ENCODE peak calls at places on chromosome 9, in nine cellular contexts. W is tibial nerve, Y is SJSA1, U is gastrocnemius medialis, R is left ventricle myocardium inferior, Q is uterus, Z is ascending aorta, C is heart right ventricle, B is AG04450. G is an unnamed sample.
A peak's percentile ranks its signal among the peaks of the same experiment; 100 is the strongest.

GRCh38 chr9:116391306-116391900 is 237.8 kb downstream of the PAPPA start:
- DNase-seq in W (no peak), R (no peak), Z (no peak), Q (no peak), U (no peak), C (no peak), Y (peak; percentile 96), B (peak; percentile 20), G (no peak)

GRCh38 chr9:70510157-70510770 is 95.8 kb upstream of the KLF9 start:
- DNase-seq in W (no peak), Z (no peak), U (no peak), C (peak; percentile 51), B (no peak), Y (no peak), Q (no peak), R (peak; percentile 30), G (peak; percentile 47)

GRCh38 chr9:126162611-126163381 is 163.8 kb upstream of the MVB12B start:
- DNase-seq in C (no peak), Z (no peak), B (no peak), U (no peak), W (no peak), Y (no peak), Q (no peak), R (no peak), G (peak; percentile 15)

GRCh38 chr9:70470050-70471015 is 55.9 kb upstream of the KLF9 start:
- DNase-seq in B (no peak), C (peak; percentile 34), U (peak; percentile 65), Z (no peak), R (peak; percentile 61), Q (no peak), W (no peak), Y (no peak), G (peak; percentile 71)

GRCh38 chr9:22241611-22242010 is 205.0 kb upstream of the DMRTA1 start:
- DNase-seq in Y (no peak), Q (no peak), Z (no peak), B (no peak), R (no peak), W (no peak), U (no peak), C (no peak), G (no peak)

GRCh38 chr9:84283895-84284294 is 56.7 kb downstream of the SLC28A3 start:
- DNase-seq in W (no peak), B (no peak), U (no peak), Y (no peak), R (no peak), C (no peak), Q (no peak), Z (no peak), G (no peak)

GRCh38 chr9:9395539-9395938 is 1217.3 kb downstream of the PTPRD start:
- DNase-seq in W (no peak), Y (no peak), B (no peak), U (no peak), R (no peak), C (no peak), Z (no peak), Q (no peak), G (no peak)

GRCh38 chr9:135759676-135760300 is 57.8 kb downstream of the KCNT1 start:
- DNase-seq in R (no peak), Z (no peak), B (no peak), Q (no peak), W (no peak), Y (no peak), U (no peak), C (no peak), G (no peak)

GRCh38 chr9:17587113-17587512 is 8.2 kb downstream of the SH3GL2 start:
- DNase-seq in B (no peak), W (no peak), Y (no peak), Z (no peak), C (no peak), R (no peak), Q (no peak), U (no peak), G (no peak)

GRCh38 chr9:96609732-96610131 is 9.9 kb downstream of the CDC14B start:
- DNase-seq in Z (no peak), C (no peak), Q (no peak), R (no peak), Y (no peak), U (no peak), W (no peak), B (no peak), G (no peak)

GRCh38 chr9:114981095-114981494 is 50.7 kb upstream of the TNFSF8 start:
- DNase-seq in R (no peak), Z (no peak), W (no peak), Q (no peak), U (no peak), C (no peak), B (no peak), Y (peak; percentile 46), G (no peak)

GRCh38 chr9:107755267-107755666 is 265.7 kb upstream of the KLF4 start:
- DNase-seq in C (no peak), W (no peak), B (no peak), Y (peak; percentile 74), Q (no peak), Z (peak; percentile 65), U (no peak), R (no peak), G (no peak)

GRCh38 chr9:38682713-38683112 is 37.2 kb downstream of the FAM240B start:
- DNase-seq in W (no peak), Y (peak; percentile 78), U (no peak), Z (no peak), Q (no peak), C (no peak), R (no peak), B (peak; percentile 72), G (no peak)

GRCh38 chr9:16294371-16294770 is 576.1 kb downstream of the BNC2 start:
- DNase-seq in Q (no peak), W (no peak), Z (no peak), R (no peak), Y (no peak), B (no peak), U (no peak), C (no peak), G (no peak)

GRCh38 chr9:136312436-136312835 is 8.5 kb upstream of the CCDC187 start:
- DNase-seq in Y (peak; percentile 51), B (no peak), Z (no peak), W (no peak), U (no peak), R (no peak), C (peak; percentile 56), Q (no peak), G (peak; percentile 44)

GRCh38 chr9:108640211-108640610 is 215.6 kb downstream of the ACTL7B start:
- DNase-seq in W (no peak), Z (no peak), Q (no peak), U (no peak), B (no peak), R (no peak), C (no peak), Y (no peak), G (no peak)

GRCh38 chr9:113513111-113513510 is 49.6 kb downstream of the RGS3 start:
- DNase-seq in Q (no peak), R (no peak), C (no peak), U (no peak), Y (no peak), B (no peak), Z (no peak), W (no peak), G (no peak)

GRCh38 chr9:113513541-113513940 is 50.0 kb downstream of the RGS3 start:
- DNase-seq in Q (no peak), Y (no peak), R (no peak), U (no peak), W (no peak), Z (no peak), B (no peak), C (no peak), G (no peak)

GRCh38 chr9:113514061-113514460 is 50.5 kb downstream of the RGS3 start:
- DNase-seq in Q (no peak), Y (no peak), W (no peak), B (no peak), C (no peak), Z (no peak), U (no peak), R (no peak), G (no peak)

GRCh38 chr9:113515862-113516261 is 52.3 kb downstream of the RGS3 start:
- DNase-seq in Q (no peak), Y (no peak), Z (no peak), C (no peak), W (no peak), R (no peak), U (no peak), B (no peak), G (no peak)

DNA sequence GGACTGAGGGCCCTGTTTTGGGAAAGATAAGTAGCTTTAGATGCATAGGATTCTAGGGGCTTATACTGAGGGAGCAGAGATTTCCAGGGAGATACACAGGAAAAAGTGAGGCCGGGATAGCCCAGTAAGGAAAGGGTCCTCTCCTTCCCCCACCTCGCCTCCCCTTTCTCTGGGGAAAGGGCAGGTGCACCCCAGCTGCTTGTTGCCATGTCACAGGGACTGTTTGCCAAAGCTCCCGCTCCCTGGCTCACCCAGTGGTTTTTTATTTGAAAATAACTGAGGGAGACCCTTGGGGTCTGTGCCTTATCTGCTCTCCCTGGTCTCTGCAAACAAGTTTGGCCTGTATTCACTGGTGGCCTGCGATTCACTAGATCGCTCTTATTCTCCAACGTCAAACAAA is 51.2 kb downstream of the RGS3 start:
- DNase-seq in C (no peak), Y (no peak), U (no peak), Z (no peak), W (no peak), Q (no peak), R (no peak), B (no peak), G (no peak)
- H3K27ac ChIP-seq in C (no peak overlapping the region), Y (no peak overlapping the region), U (no peak overlapping the region), Z (no peak overlapping the region), W (no peak overlapping the region), Q (no peak overlapping the region), R (no peak overlapping the region), B (no peak overlapping the region), G (no peak overlapping the region)

GRCh38 chr9:128702949-128703615 is 779 bp downstream of the PKN3 start:
- DNase-seq in B (no peak), U (no peak), W (no peak), Q (peak; percentile 42), Z (no peak), Y (peak; percentile 41), C (peak; percentile 53), R (peak; percentile 40), G (no peak)
- H3K27ac ChIP-seq in B (no peak overlapping the region), U (peak overlapping the region; percentile 78), W (peak overlapping the region; percentile 86), Q (peak overlapping the region; percentile 85), Z (peak overlapping the region; percentile 73), Y (peak overlapping the region; percentile 75), C (peak overlapping the region; percentile 96), R (peak overlapping the region; percentile 96), G (no peak overlapping the region)

GRCh38 chr9:26261503-26262330 is 583.5 kb upstream of the TUSC1 start:
- DNase-seq in C (no peak), Q (no peak), W (no peak), U (no peak), Y (peak; percentile 69), B (peak; percentile 43), Z (no peak), R (no peak), G (peak; percentile 19)
- H3K27ac ChIP-seq in C (no peak overlapping the region), Q (no peak overlapping the region), W (no peak overlapping the region), U (no peak overlapping the region), Y (peak overlapping the region; percentile 86), B (peak overlapping the region; percentile 92), Z (no peak overlapping the region), R (no peak overlapping the region), G (no peak overlapping the region)

DNA sequence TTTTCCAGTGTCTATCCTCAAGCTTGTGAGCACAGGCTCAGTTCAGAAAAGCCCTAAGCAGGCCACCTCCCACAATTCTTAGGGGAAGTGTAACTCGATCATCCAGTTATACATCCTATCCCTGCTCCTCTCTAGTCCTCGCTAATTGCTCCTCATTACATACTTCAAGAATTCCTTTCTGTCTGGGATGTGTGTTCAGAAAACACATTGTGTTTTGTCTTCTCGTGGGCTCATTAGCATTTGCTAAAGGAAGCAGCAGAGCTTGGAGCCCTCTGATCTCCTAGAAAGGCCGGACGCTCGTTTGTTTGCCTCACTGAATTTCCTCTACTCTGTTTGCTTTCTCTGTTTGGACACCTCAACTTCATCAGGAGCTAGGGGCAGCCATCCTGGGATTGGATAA is 268.2 kb upstream of the RFX3 start:
- DNase-seq in Z (no peak), W (no peak), B (no peak), Y (no peak), C (no peak), Q (no peak), R (no peak), U (no peak), G (no peak)
- H3K27ac ChIP-seq in Z (no peak overlapping the region), W (no peak overlapping the region), B (no peak overlapping the region), Y (no peak overlapping the region), C (no peak overlapping the region), Q (no peak overlapping the region), R (no peak overlapping the region), U (no peak overlapping the region), G (no peak overlapping the region)